ENCODE peak calls at places on chromosomes 2 and 18, in seven cellular contexts. Q is GM10248, O is BE2C, R is tibial artery, Y is fibroblast of lung, K is brain microvascular endothelial cell, N is heart right ventricle. M is an unnamed sample.

GRCh38 chr2:71959494-71959893 is 188.2 kb downstream of the CYP26B1 start:
- DNase-seq in Q (no peak), O (no peak), R (no peak), Y (no peak), K (no peak), N (no peak), M (no peak)

GRCh38 chr2:233007739-233008138 is 5.3 kb downstream of the NGEF start:
- DNase-seq in Q (no peak), O (no peak), R (peak; percentile 56), Y (no peak), K (no peak), N (no peak), M (no peak)

GRCh38 chr2:182628901-182629300 is 87.2 kb upstream of the DNAJC10 start:
- DNase-seq in Q (no peak), O (no peak), R (no peak), Y (no peak), K (no peak), N (no peak), M (no peak)

GRCh38 chr2:74930811-74931486 is 27.5 kb upstream of the POLE4 start:
- DNase-seq in Q (no peak), O (no peak), R (no peak), Y (no peak), K (no peak), N (no peak), M (no peak)

GRCh38 chr2:27179344-27180000 is 30.7 kb downstream of the TCF23 start:
- DNase-seq in Q (no peak), O (no peak), R (no peak), Y (no peak), K (no peak), N (no peak), M (no peak)

GRCh38 chr2:128714861-128715312 is 396.2 kb upstream of the HS6ST1 start:
- DNase-seq in Q (no peak), O (no peak), R (no peak), Y (no peak), K (no peak), N (no peak), M (no peak)

GRCh38 chr18:31050635-31051034 is 8.1 kb upstream of the DSC3 start:
- DNase-seq in Q (no peak), O (no peak), R (no peak), Y (no peak), K (no peak), N (no peak), M (no peak)

GRCh38 chr2:152409691-152410597 is 75.0 kb downstream of the FMNL2 start:
- DNase-seq in Q (no peak), O (no peak), R (no peak), Y (no peak), K (peak; percentile 40), N (no peak), M (no peak)

GRCh38 chr2:17276220-17276619 is 242.0 kb downstream of the RAD51AP2 start:
- DNase-seq in Q (no peak), O (no peak), R (no peak), Y (no peak), K (no peak), N (no peak), M (no peak)

GRCh38 chr2:58042486-58042970 is 4.1 kb upstream of the VRK2 start:
- DNase-seq in Q (no peak), O (no peak), R (no peak), Y (peak; percentile 76), K (peak; percentile 89), N (no peak), M (no peak)

GRCh38 chr2:48248251-48248933 is 281.6 kb upstream of the STON1 start:
- DNase-seq in Q (peak; percentile 48), O (no peak), R (no peak), Y (peak; percentile 93), K (peak; percentile 92), N (peak; percentile 56), M (peak; percentile 19)

GRCh38 chr2:173185437-173185836 is 109.8 kb downstream of the MAP3K20 start:
- DNase-seq in Q (no peak), O (no peak), R (no peak), Y (no peak), K (no peak), N (no peak), M (no peak)

GRCh38 chr18:12702221-12703095 is at the start of the genes CEP76 and PSMG2:
- DNase-seq in Q (peak; percentile 95), O (peak; percentile 90), R (peak; percentile 93), Y (peak; percentile 90), K (peak; percentile 84), N (peak; percentile 93), M (peak; percentile 96)

GRCh38 chr18:47817017-47817911 is 113.2 kb downstream of the SMAD2 start:
- DNase-seq in Q (no peak), O (no peak), R (no peak), Y (peak; percentile 49), K (no peak), N (no peak), M (no peak)

GRCh38 chr18:1270081-1270480 is 365.4 kb downstream of the ADCYAP1 start:
- DNase-seq in Q (no peak), O (no peak), R (no peak), Y (no peak), K (no peak), N (no peak), M (no peak)

GRCh38 chr2:135226961-135227360 is 174.9 kb downstream of the RAB3GAP1 start:
- DNase-seq in Q (no peak), O (no peak), R (no peak), Y (peak; percentile 82), K (no peak), N (no peak), M (no peak)

GRCh38 chr18:48806551-48807261 is 144.1 kb downstream of the SMAD7 start:
- DNase-seq in Q (no peak), O (no peak), R (peak; percentile 90), Y (peak; percentile 20), K (no peak), N (no peak), M (no peak)

GRCh38 chr2:66433945-66434678 is 813 bp upstream of the MEIS1 start:
- DNase-seq in Q (no peak), O (peak; percentile 52), R (peak; percentile 77), Y (peak; percentile 76), K (peak; percentile 38), N (peak; percentile 50), M (no peak)

GRCh38 chr18:2856499-2856898 is 9.7 kb downstream of the EMILIN2 start:
- DNase-seq in Q (no peak), O (no peak), R (no peak), Y (no peak), K (no peak), N (no peak), M (no peak)

GRCh38 chr18:35197286-35197685 is 43.5 kb upstream of the ZNF397 start:
- DNase-seq in Q (no peak), O (no peak), R (no peak), Y (no peak), K (no peak), N (no peak), M (no peak)

GRCh38 chr2:9800975-9801723 is 42.1 kb upstream of the TAF1B start:
- DNase-seq in Q (peak; percentile 62), O (no peak), R (peak; percentile 66), Y (peak; percentile 48), K (peak; percentile 74), N (peak; percentile 50), M (no peak)

GRCh38 chr2:159035790-159036411 is 67.5 kb downstream of the TANC1 start:
- DNase-seq in Q (peak; percentile 19), O (peak; percentile 7), R (no peak), Y (peak; percentile 33), K (peak; percentile 41), N (no peak), M (no peak)

GRCh38 chr2:70708376-70709199 is 59.4 kb downstream of the ADD2 start:
- DNase-seq in Q (no peak), O (no peak), R (no peak), Y (no peak), K (no peak), N (no peak), M (no peak)

GRCh38 chr2:46827274-46827930 is 88.2 kb downstream of the MCFD2 start:
- DNase-seq in Q (no peak), O (peak; percentile 31), R (no peak), Y (no peak), K (peak; percentile 77), N (no peak), M (no peak)

GRCh38 chr18:52340466-52341378 is 725 bp downstream of the DCC start:
- DNase-seq in Q (no peak), O (no peak), R (no peak), Y (peak; percentile 21), K (no peak), N (no peak), M (no peak)

GRCh38 chr2:225025917-225026571 is 16.2 kb downstream of the DOCK10 start:
- DNase-seq in Q (no peak), O (no peak), R (no peak), Y (peak; percentile 77), K (peak; percentile 85), N (no peak), M (no peak)

DNA sequence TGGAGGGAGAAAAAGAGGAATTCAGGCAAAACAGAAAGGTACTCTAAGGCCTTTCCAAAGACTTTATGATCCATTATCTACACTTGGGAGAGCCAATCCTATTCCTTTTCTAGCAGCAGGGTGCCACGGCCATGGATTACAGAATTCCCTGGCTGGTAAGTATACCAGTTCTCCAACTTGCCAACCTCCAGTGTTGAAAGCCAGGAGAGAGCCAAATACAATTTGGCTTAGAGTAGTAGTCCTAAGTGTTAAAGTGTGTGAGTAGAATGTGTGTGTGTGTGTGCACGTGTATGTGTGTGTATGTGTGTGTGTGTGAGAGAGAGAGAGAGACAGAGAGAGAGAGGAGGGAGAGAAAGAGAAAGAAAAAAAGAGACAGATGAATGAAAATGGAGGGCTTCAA is 43.3 kb downstream of the WDPCP start:
- DNase-seq in Q (no peak), O (no peak), R (no peak), Y (no peak), K (no peak), N (peak; percentile 40), M (no peak)
- TF ChIP-seq CTCF in Q (no peak), O (no peak), R (no peak), Y (no peak), K (no peak), N (no peak), M (no peak)

GRCh38 chr2:117917223-117917917 is 96.5 kb downstream of the CCDC93 start:
- DNase-seq in Q (no peak), O (no peak), R (no peak), Y (peak; percentile 8), K (no peak), N (no peak), M (no peak)
- TF ChIP-seq CTCF in Q (no peak), O (peak; percentile 24), R (no peak), Y (peak; percentile 29), K (peak; percentile 57), N (no peak), M (no peak)

GRCh38 chr2:179876266-179876665 is 14.9 kb upstream of the ZNF385B start:
- DNase-seq in Q (no peak), O (no peak), R (no peak), Y (no peak), K (no peak), N (no peak), M (no peak)
- TF ChIP-seq CTCF in Q (no peak), O (no peak), R (no peak), Y (no peak), K (peak; percentile 42), N (no peak), M (no peak)

DNA sequence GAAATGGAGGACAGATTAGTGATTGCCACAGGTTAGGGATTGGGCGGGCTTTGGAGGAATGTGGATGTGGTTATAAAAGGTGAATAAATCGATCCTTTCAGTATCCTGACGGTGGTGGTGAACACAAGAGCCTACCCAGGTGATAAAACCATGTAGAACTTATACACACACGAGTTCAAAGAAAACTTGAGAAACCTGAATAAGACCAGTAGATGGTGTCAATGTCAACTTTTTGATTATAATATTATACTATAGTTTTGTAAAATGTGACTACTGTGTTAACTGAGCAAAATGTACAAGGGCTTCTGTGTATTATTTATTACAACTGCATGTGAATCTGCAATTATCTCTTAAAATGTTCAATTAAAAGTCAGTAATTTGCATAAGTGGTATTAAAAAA is 136.3 kb downstream of the ERBB4 start:
- DNase-seq in Q (no peak), O (no peak), R (no peak), Y (no peak), K (no peak), N (no peak), M (no peak)
- TF ChIP-seq CTCF in Q (no peak), O (no peak), R (no peak), Y (no peak), K (no peak), N (no peak), M (no peak)